ENCODE peak calls at places on chromosomes 4 and X, in four cellular contexts. One of them, this sample, is unnamed.
A peak's percentile ranks its signal among the peaks of the same experiment; 100 is the strongest.

GRCh38 chr4:79862842-79863241 is 210.2 kb downstream of the ANTXR2 start:
- DNase-seq in K562: no peak
- DNase-seq in HepG2: no peak
- DNase-seq in GM12878: no peak
- DNase-seq in this sample: no peak

GRCh38 chr4:145099653-145100052 is 1.5 kb downstream of the ABCE1 start:
- DNase-seq in HepG2: peak; percentile 19
- DNase-seq in K562: no peak
- DNase-seq in GM12878: no peak
- DNase-seq in this sample: no peak

GRCh38 chrX:44731160-44731559 is 112.7 kb upstream of the DUSP21 start:
- DNase-seq in HepG2: no peak
- DNase-seq in K562: no peak
- DNase-seq in GM12878: no peak
- DNase-seq in this sample: no peak

GRCh38 chr4:56907009-56907408 is 691 bp upstream of the REST start:
- DNase-seq in HepG2: no peak
- DNase-seq in GM12878: no peak
- DNase-seq in K562: peak; percentile 10
- DNase-seq in this sample: no peak

GRCh38 chr4:164304861-164305260 is 449.1 kb upstream of the SMIM31 start:
- DNase-seq in HepG2: no peak
- DNase-seq in K562: no peak
- DNase-seq in GM12878: no peak
- DNase-seq in this sample: no peak

GRCh38 chrX:135389243-135389642 is 32.5 kb upstream of the SMIM10L2A start:
- DNase-seq in GM12878: no peak
- DNase-seq in HepG2: no peak
- DNase-seq in K562: no peak
- DNase-seq in this sample: no peak

GRCh38 chrX:53481093-53481492 is 46.9 kb upstream of the HSD17B10 start:
- DNase-seq in GM12878: no peak
- DNase-seq in K562: peak; percentile 13
- DNase-seq in HepG2: no peak
- DNase-seq in this sample: no peak

GRCh38 chr4:137200322-137200721 is 332.0 kb downstream of the PCDH18 start:
- DNase-seq in GM12878: no peak
- DNase-seq in HepG2: no peak
- DNase-seq in K562: no peak
- DNase-seq in this sample: no peak

GRCh38 chrX:139187738-139188137 is 342.8 kb upstream of the F9 start:
- DNase-seq in GM12878: no peak
- DNase-seq in HepG2: no peak
- DNase-seq in K562: no peak
- DNase-seq in this sample: no peak

GRCh38 chr4:95190751-95191436 is 357.9 kb downstream of the UNC5C start:
- DNase-seq in HepG2: no peak
- DNase-seq in GM12878: no peak
- DNase-seq in K562: no peak
- DNase-seq in this sample: no peak

GRCh38 chr4:16725252-16725651 is 173.2 kb downstream of the LDB2 start:
- DNase-seq in K562: no peak
- DNase-seq in HepG2: no peak
- DNase-seq in GM12878: no peak
- DNase-seq in this sample: no peak

GRCh38 chr4:157838366-157838765 is 334.5 kb downstream of the GASK1B start:
- DNase-seq in GM12878: no peak
- DNase-seq in K562: no peak
- DNase-seq in HepG2: no peak
- DNase-seq in this sample: no peak
- TF ChIP-seq HDAC6 in GM12878: no peak
- TF ChIP-seq HDAC6 in K562: no peak
- TF ChIP-seq HDAC6 in HepG2: no peak
- TF ChIP-seq HDAC6 in this sample: no peak

GRCh38 chrX:20639115-20639514 is 372.4 kb upstream of the RPS6KA3 start:
- DNase-seq in K562: no peak
- DNase-seq in GM12878: no peak
- DNase-seq in HepG2: no peak
- DNase-seq in this sample: no peak
- TF ChIP-seq HDAC6 in K562: no peak
- TF ChIP-seq HDAC6 in GM12878: no peak
- TF ChIP-seq HDAC6 in HepG2: no peak
- TF ChIP-seq HDAC6 in this sample: no peak

DNA sequence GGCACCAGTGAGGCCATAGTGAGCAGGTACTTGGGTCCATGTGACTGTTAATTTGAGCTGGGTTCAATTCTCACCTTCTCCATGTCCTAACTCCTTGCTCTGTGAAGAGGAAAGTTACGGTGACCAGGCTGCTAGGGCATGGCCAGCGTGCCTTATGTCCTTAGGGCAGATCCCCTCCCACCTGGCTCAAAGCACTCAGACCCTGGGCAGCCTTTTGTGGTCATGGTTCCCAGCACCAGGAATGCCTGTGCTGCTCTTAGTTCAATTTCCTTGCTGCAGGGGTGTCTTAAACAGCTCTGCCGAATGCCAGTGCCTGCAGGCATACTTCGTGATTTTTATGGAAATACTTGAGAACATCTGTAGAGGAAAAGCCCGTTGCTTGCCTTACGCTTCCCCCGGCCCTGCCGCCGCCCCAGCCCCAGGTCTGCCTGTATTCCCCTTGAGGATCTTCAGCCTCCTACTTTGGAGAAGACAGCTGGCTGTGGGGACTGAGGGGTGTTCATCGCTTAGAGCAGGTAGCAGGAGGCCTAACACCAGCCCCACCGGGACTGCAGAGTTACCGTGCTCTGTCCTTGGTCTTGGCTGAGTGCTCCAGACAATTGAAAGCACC is 3.1 kb upstream of the CDK16 start:
- DNase-seq in GM12878: no peak
- DNase-seq in K562: no peak
- DNase-seq in HepG2: no peak
- DNase-seq in this sample: no peak
- TF ChIP-seq HDAC6 in GM12878: no peak
- TF ChIP-seq HDAC6 in K562: no peak
- TF ChIP-seq HDAC6 in HepG2: no peak
- TF ChIP-seq HDAC6 in this sample: no peak

GRCh38 chrX:40622741-40623536 is at the start of gene MPC1L:
- DNase-seq in GM12878: no peak
- DNase-seq in HepG2: no peak
- DNase-seq in K562: no peak
- DNase-seq in this sample: no peak
- TF ChIP-seq HDAC6 in GM12878: no peak
- TF ChIP-seq HDAC6 in HepG2: no peak
- TF ChIP-seq HDAC6 in K562: no peak
- TF ChIP-seq HDAC6 in this sample: no peak

DNA sequence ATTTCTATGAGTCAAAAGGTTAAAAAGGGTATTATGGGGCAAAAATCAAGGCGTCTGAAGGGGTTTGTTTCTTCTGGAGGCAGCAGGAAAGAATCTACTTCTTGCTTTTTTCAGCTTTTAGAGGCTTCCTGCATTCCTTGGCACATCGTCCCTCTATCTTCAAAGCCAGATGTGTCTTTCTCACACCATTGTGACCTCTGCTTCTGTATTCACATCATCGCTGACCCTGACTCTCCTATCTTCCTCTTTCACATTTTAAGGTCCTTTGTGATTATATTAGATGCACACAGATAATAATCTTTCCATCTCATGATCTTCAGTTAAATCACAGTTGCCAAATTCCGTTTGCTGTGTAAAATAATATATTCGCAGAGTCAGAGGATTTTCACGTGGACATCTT is 112.7 kb downstream of the PPP4R3C start:
- DNase-seq in HepG2: no peak
- DNase-seq in GM12878: no peak
- DNase-seq in K562: no peak
- DNase-seq in this sample: no peak
- TF ChIP-seq HDAC6 in HepG2: no peak
- TF ChIP-seq HDAC6 in GM12878: no peak
- TF ChIP-seq HDAC6 in K562: no peak
- TF ChIP-seq HDAC6 in this sample: no peak

GRCh38 chr4:121943941-121944340 is 7.9 kb downstream of the TRPC3 start:
- DNase-seq in GM12878: no peak
- DNase-seq in K562: peak; percentile 44
- DNase-seq in HepG2: peak; percentile 10
- DNase-seq in this sample: no peak
- TF ChIP-seq HDAC6 in GM12878: no peak
- TF ChIP-seq HDAC6 in K562: no peak
- TF ChIP-seq HDAC6 in HepG2: no peak
- TF ChIP-seq HDAC6 in this sample: no peak